ENCODE peak calls at places on chromosome 7, in six cellular contexts. One of them, this sample, is unnamed.

GRCh38 chr7:77542895-77543294 is 5.8 kb downstream of the PTPN12 start:
- DNase-seq in GM12878: no peak
- DNase-seq in SK-N-SH: no peak
- DNase-seq in HepG2: no peak
- DNase-seq in K562: no peak
- DNase-seq in H1: no peak
- DNase-seq in this sample: no peak

GRCh38 chr7:108618056-108618455 is 48.4 kb downstream of the DNAJB9 start:
- DNase-seq in GM12878: no peak
- DNase-seq in SK-N-SH: no peak
- DNase-seq in HepG2: no peak
- DNase-seq in K562: no peak
- DNase-seq in H1: no peak
- DNase-seq in this sample: no peak

GRCh38 chr7:114466911-114467310 is 52.3 kb downstream of the FOXP2 start:
- DNase-seq in GM12878: no peak
- DNase-seq in SK-N-SH: no peak
- DNase-seq in HepG2: no peak
- DNase-seq in K562: no peak
- DNase-seq in H1: no peak
- DNase-seq in this sample: no peak

GRCh38 chr7:35856175-35856574 is 55.3 kb downstream of the SEPTIN7 start:
- DNase-seq in GM12878: no peak
- DNase-seq in SK-N-SH: no peak
- DNase-seq in HepG2: no peak
- DNase-seq in K562: no peak
- DNase-seq in H1: no peak
- DNase-seq in this sample: no peak

GRCh38 chr7:105800442-105800841 is 76.0 kb downstream of the ATXN7L1 start:
- DNase-seq in GM12878: peak
- DNase-seq in SK-N-SH: no peak
- DNase-seq in HepG2: no peak
- DNase-seq in K562: no peak
- DNase-seq in H1: no peak
- DNase-seq in this sample: no peak

GRCh38 chr7:111846900-111847299 is 284.6 kb upstream of the IMMP2L start:
- DNase-seq in GM12878: no peak
- DNase-seq in SK-N-SH: peak
- DNase-seq in HepG2: no peak
- DNase-seq in K562: no peak
- DNase-seq in H1: no peak
- DNase-seq in this sample: no peak

GRCh38 chr7:74514131-74514591 is 60.5 kb downstream of the GTF2IRD1 start:
- DNase-seq in GM12878: no peak
- DNase-seq in SK-N-SH: peak
- DNase-seq in HepG2: no peak
- DNase-seq in K562: no peak
- DNase-seq in H1: no peak
- DNase-seq in this sample: no peak

GRCh38 chr7:133582766-133583523 is 330.1 kb downstream of the EXOC4 start:
- DNase-seq in GM12878: no peak
- DNase-seq in SK-N-SH: no peak
- DNase-seq in HepG2: no peak
- DNase-seq in K562: no peak
- DNase-seq in H1: no peak
- DNase-seq in this sample: no peak

GRCh38 chr7:106021211-106022067 is 58.4 kb downstream of the CDHR3 start:
- DNase-seq in GM12878: no peak
- DNase-seq in SK-N-SH: peak
- DNase-seq in HepG2: no peak
- DNase-seq in K562: no peak
- DNase-seq in H1: no peak
- DNase-seq in this sample: no peak

GRCh38 chr7:156031679-156032478 is 219.6 kb upstream of the SHH start:
- DNase-seq in GM12878: no peak
- DNase-seq in SK-N-SH: no peak
- DNase-seq in HepG2: no peak
- DNase-seq in K562: no peak
- DNase-seq in H1: no peak
- DNase-seq in this sample: no peak

GRCh38 chr7:84364708-84365107 is 170.1 kb upstream of the SEMA3A start:
- DNase-seq in GM12878: no peak
- DNase-seq in SK-N-SH: no peak
- DNase-seq in HepG2: no peak
- DNase-seq in K562: no peak
- DNase-seq in H1: no peak
- DNase-seq in this sample: no peak

GRCh38 chr7:157952841-157953645 is 616.2 kb downstream of the DNAJB6 start:
- DNase-seq in GM12878: no peak
- DNase-seq in SK-N-SH: no peak
- DNase-seq in HepG2: no peak
- DNase-seq in K562: no peak
- DNase-seq in H1: no peak
- DNase-seq in this sample: no peak

GRCh38 chr7:157949711-157950110 is 612.9 kb downstream of the DNAJB6 start:
- DNase-seq in GM12878: no peak
- DNase-seq in SK-N-SH: no peak
- DNase-seq in HepG2: no peak
- DNase-seq in K562: no peak
- DNase-seq in H1: no peak
- DNase-seq in this sample: no peak

GRCh38 chr7:157954901-157955300 is 618.1 kb downstream of the DNAJB6 start:
- DNase-seq in GM12878: no peak
- DNase-seq in SK-N-SH: no peak
- DNase-seq in HepG2: no peak
- DNase-seq in K562: no peak
- DNase-seq in H1: no peak
- DNase-seq in this sample: no peak

GRCh38 chr7:157951300-157952049 is 614.7 kb downstream of the DNAJB6 start:
- DNase-seq in GM12878: no peak
- DNase-seq in SK-N-SH: no peak
- DNase-seq in HepG2: no peak
- DNase-seq in K562: no peak
- DNase-seq in H1: no peak
- DNase-seq in this sample: no peak

DNA sequence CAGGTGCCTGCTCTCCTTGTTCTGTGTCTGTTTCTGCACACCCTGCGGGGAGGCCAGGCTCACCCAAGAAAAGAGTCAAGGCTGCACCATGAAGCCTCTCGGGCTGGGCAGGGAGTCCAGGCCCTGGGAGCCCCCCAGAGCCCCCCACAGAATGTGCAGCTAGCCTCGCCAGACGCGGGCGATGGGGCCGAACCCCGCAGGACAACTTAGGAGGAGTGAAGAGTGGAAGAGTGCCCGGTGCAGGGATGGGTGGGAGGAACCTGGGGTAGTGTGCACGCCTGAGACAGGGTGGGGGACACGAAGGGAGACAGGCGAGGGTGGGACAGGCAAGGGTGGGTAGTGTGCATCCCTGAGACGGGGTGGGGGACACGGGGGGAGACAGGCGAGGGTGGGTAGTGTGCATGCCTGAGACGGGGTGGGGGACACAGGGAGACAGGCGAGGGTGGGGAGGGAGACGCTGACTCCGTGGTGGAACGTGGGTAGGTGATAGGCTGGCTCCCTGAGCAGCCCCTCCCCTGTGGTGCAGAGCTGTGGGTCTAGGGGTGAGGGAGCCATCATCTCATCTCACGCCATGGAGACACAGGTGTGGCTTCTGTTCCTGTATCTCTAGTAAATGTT is 615.4 kb downstream of the DNAJB6 start:
- DNase-seq in GM12878: no peak
- DNase-seq in SK-N-SH: no peak
- DNase-seq in HepG2: no peak
- DNase-seq in K562: no peak
- DNase-seq in H1: no peak
- DNase-seq in this sample: no peak
- TF ChIP-seq GABPA in GM12878: no peak
- TF ChIP-seq GABPA in SK-N-SH: no peak
- TF ChIP-seq GABPA in HepG2: no peak
- TF ChIP-seq GABPA in K562: no peak
- TF ChIP-seq GABPA in H1: no peak
- TF ChIP-seq GABPA in this sample: no peak

GRCh38 chr7:116511552-116512523 is 12.3 kb downstream of the CAV2 start:
- DNase-seq in GM12878: peak
- DNase-seq in SK-N-SH: no peak
- DNase-seq in HepG2: peak
- DNase-seq in K562: no peak
- DNase-seq in H1: no peak
- DNase-seq in this sample: no peak
- TF ChIP-seq GABPA in GM12878: no peak
- TF ChIP-seq GABPA in SK-N-SH: no peak
- TF ChIP-seq GABPA in HepG2: no peak
- TF ChIP-seq GABPA in K562: no peak
- TF ChIP-seq GABPA in H1: no peak
- TF ChIP-seq GABPA in this sample: no peak

DNA sequence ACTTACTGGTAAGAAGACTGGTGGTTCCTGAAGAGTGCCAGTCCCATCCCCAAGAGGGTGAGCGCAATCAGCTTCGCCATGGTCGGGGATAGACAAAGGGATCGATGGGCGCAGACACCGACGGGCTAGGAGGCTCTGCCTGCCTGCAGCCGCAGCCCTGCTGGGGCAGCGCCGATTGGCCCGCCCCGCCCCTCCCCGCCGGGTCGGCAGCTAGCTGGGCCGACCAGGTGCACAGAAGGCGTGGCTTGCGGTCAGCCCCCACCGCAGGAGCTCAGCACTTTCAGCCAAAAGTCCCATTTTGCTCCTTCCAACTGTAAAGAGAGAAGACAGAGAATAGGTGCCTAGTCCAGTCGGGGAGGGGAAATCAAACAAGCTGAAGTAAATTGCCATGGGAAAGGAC is at the start of gene PON1:
- DNase-seq in GM12878: no peak
- DNase-seq in SK-N-SH: peak
- DNase-seq in HepG2: no peak
- DNase-seq in K562: peak
- DNase-seq in H1: no peak
- DNase-seq in this sample: no peak
- TF ChIP-seq GABPA in GM12878: no peak
- TF ChIP-seq GABPA in SK-N-SH: no peak
- TF ChIP-seq GABPA in HepG2: no peak
- TF ChIP-seq GABPA in K562: no peak
- TF ChIP-seq GABPA in H1: no peak
- TF ChIP-seq GABPA in this sample: no peak

DNA sequence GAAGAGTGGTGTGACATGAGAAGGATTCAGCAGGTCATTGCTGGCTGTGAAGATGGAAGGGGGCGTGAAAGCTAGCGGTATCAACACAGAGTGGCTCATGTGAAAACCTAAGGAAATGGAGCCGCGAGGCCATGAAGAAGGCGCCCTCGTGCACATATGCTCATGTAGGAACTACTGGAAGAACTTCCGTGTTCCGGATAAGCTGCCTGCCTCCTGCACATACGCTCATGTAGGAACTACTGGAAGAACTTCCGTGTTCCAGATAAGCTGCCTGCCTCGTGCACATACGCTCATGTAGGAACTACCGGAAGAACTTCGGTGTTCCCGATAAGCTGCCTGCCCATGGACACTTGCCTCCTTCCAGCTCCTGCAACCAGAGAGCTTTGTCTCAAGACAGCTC is 179.1 kb downstream of the SDK1 start:
- DNase-seq in GM12878: no peak
- DNase-seq in SK-N-SH: no peak
- DNase-seq in HepG2: no peak
- DNase-seq in K562: no peak
- DNase-seq in H1: no peak
- DNase-seq in this sample: no peak
- TF ChIP-seq GABPA in GM12878: no peak
- TF ChIP-seq GABPA in SK-N-SH: no peak
- TF ChIP-seq GABPA in HepG2: no peak
- TF ChIP-seq GABPA in K562: peak
- TF ChIP-seq GABPA in H1: no peak
- TF ChIP-seq GABPA in this sample: no peak

DNA sequence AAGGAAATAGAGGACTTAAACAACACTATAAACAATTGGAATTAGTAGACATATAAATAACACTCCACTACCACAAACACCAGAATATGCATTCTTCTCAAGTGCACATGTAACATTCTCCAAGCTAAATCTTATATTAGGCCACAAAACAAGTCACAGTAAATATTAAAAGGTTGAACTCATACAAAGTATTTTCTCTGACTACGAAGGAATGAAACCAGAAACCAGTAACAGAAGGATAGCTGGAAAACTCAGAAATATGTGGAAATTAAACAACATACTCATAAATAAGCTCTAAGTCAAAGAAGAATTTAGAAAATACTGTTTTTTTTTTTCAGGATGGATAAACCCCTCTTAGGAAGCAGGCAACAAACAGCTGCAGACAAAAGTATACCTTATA is 77.4 kb upstream of the IGFBP3 start:
- DNase-seq in GM12878: no peak
- DNase-seq in SK-N-SH: no peak
- DNase-seq in HepG2: no peak
- DNase-seq in K562: no peak
- DNase-seq in H1: no peak
- DNase-seq in this sample: no peak
- TF ChIP-seq GABPA in GM12878: no peak
- TF ChIP-seq GABPA in SK-N-SH: no peak
- TF ChIP-seq GABPA in HepG2: no peak
- TF ChIP-seq GABPA in K562: no peak
- TF ChIP-seq GABPA in H1: no peak
- TF ChIP-seq GABPA in this sample: no peak

GRCh38 chr7:102413071-102413470 is 16.9 kb downstream of the PRKRIP1 start:
- DNase-seq in GM12878: no peak
- DNase-seq in SK-N-SH: no peak
- DNase-seq in HepG2: no peak
- DNase-seq in K562: no peak
- DNase-seq in H1: no peak
- DNase-seq in this sample: no peak
- TF ChIP-seq GABPA in GM12878: no peak
- TF ChIP-seq GABPA in SK-N-SH: no peak
- TF ChIP-seq GABPA in HepG2: no peak
- TF ChIP-seq GABPA in K562: no peak
- TF ChIP-seq GABPA in H1: no peak
- TF ChIP-seq GABPA in this sample: no peak